ENCODE peak calls at places on chromosome X, in five cellular contexts. J, H, N, O and P are unnamed samples.

GRCh38 chrX:124325732-124326131 is 6.7 kb upstream of the TEX13D start:
- DNase-seq in H (no peak), J (no peak), O (no peak), N (no peak), P (no peak)

GRCh38 chrX:149630681-149631292 is 805 bp downstream of the TMEM185A start:
- DNase-seq in O (no peak), N (no peak), J (no peak), H (peak), P (no peak)

GRCh38 chrX:16892504-16893362 is 22.6 kb upstream of the RBBP7 start:
- DNase-seq in H (peak), O (no peak), J (peak), N (peak), P (peak)

GRCh38 chrX:37320541-37321203 is 28.5 kb upstream of the PRRG1 start:
- DNase-seq in H (peak), O (no peak), N (no peak), J (no peak), P (no peak)

GRCh38 chrX:134013092-134013497 is 27.7 kb upstream of the GPC3 start:
- DNase-seq in J (no peak), N (no peak), H (peak), O (no peak), P (no peak)

GRCh38 chrX:149473966-149474365 is 31.1 kb downstream of the IDS start:
- DNase-seq in O (no peak), N (no peak), J (no peak), H (no peak), P (no peak)

GRCh38 chrX:130170752-130171445 is 863 bp upstream of the RAB33A start:
- DNase-seq in J (no peak), N (peak), O (no peak), H (peak), P (peak)

GRCh38 chrX:116749943-116750342 is 287.2 kb upstream of the CT83 start:
- DNase-seq in N (no peak), J (no peak), H (no peak), O (no peak), P (peak)

GRCh38 chrX:36431819-36432218 is 512.3 kb downstream of the CFAP47 start:
- DNase-seq in J (no peak), N (no peak), O (no peak), H (no peak), P (no peak)

GRCh38 chrX:79259073-79259689 is 108.0 kb downstream of the ITM2A start:
- DNase-seq in O (no peak), J (no peak), H (peak), N (no peak), P (no peak)

GRCh38 chrX:47619486-47620302 is at the start of gene SYN1:
- DNase-seq in J (peak), O (peak), N (peak), H (peak), P (peak)

GRCh38 chrX:15269618-15270521 is at the start of gene ASB9:
- DNase-seq in H (no peak), J (no peak), N (peak), O (peak), P (no peak)

GRCh38 chrX:135697614-135698013 is 15.8 kb upstream of the CT45A1 start:
- DNase-seq in N (no peak), H (no peak), J (no peak), O (no peak), P (no peak)

GRCh38 chrX:119272882-119273806 is 37.1 kb downstream of the PGRMC1 start:
- DNase-seq in N (peak), H (no peak), J (no peak), O (peak), P (no peak)

GRCh38 chrX:112851806-112852205 is 11.2 kb upstream of the AMOT start:
- DNase-seq in H (no peak), J (no peak), O (no peak), N (no peak), P (no peak)

GRCh38 chrX:57227691-57228090 is 58.8 kb upstream of the FAAH2 start:
- DNase-seq in H (peak), J (no peak), O (no peak), N (no peak), P (no peak)

GRCh38 chrX:21873063-21873785 is 17.4 kb downstream of the YY2 start:
- DNase-seq in J (no peak), H (no peak), N (no peak), O (no peak), P (no peak)

GRCh38 chrX:84501798-84502628 is at the start of gene HDX:
- DNase-seq in H (no peak), J (peak), O (peak), N (peak), P (peak)

GRCh38 chrX:22742174-22742573 is 257.6 kb upstream of the DDX53 start:
- DNase-seq in J (no peak), H (no peak), N (no peak), O (no peak), P (no peak)

GRCh38 chrX:9465380-9466114 is 689 bp downstream of the TBL1X start:
- DNase-seq in J (no peak), O (peak), N (peak), H (peak), P (no peak)

GRCh38 chrX:85024562-85024961 is 20.9 kb downstream of the APOOL start:
- DNase-seq in O (no peak), N (no peak), J (no peak), H (no peak), P (no peak)

GRCh38 chrX:323721-324628 is 5.4 kb upstream of the GTPBP6 start:
- DNase-seq in J (no peak), O (peak), N (peak), H (peak), P (no peak)

GRCh38 chrX:105973387-105973739 is 65.2 kb downstream of the SERPINA7 start:
- DNase-seq in N (no peak), H (no peak), O (no peak), J (no peak), P (no peak)

GRCh38 chrX:13287816-13288215 is 32.0 kb downstream of the ATXN3L start:
- DNase-seq in N (no peak), H (peak), O (no peak), J (no peak), P (no peak)

GRCh38 chrX:97563531-97564133 is 679.9 kb downstream of the RPA4 start:
- DNase-seq in J (no peak), N (peak), H (peak), O (no peak), P (peak)

GRCh38 chrX:10052906-10053625 is 85.9 kb downstream of the CLDN34 start:
- DNase-seq in N (no peak), O (no peak), J (no peak), H (peak), P (peak)

GRCh38 chrX:17635231-17635630 is 102.1 kb upstream of the SCML1 start:
- DNase-seq in O (peak), J (no peak), N (no peak), H (no peak), P (no peak)

GRCh38 chrX:69268637-69269036 is 103.4 kb upstream of the PJA1 start:
- DNase-seq in H (peak), N (no peak), J (no peak), O (no peak), P (no peak)

GRCh38 chrX:117707948-117708743 is 408.5 kb downstream of the KLHL13 start:
- DNase-seq in J (no peak), O (no peak), N (no peak), H (no peak), P (no peak)

GRCh38 chrX:116417968-116418367 is 18.4 kb upstream of the SLC6A14 start:
- DNase-seq in O (no peak), J (no peak), H (no peak), N (no peak), P (no peak)

GRCh38 chrX:54922547-54922946 is 1.9 kb downstream of the TRO start:
- DNase-seq in J (no peak), H (no peak), O (no peak), N (no peak), P (no peak)

GRCh38 chrX:64205735-64206491 is 405 bp upstream of the AMER1 start:
- DNase-seq in O (peak), J (peak), H (peak), N (peak), P (peak)

GRCh38 chrX:64202808-64203320 is 2.6 kb downstream of the AMER1 start:
- DNase-seq in O (no peak), N (no peak), H (no peak), J (no peak), P (no peak)

GRCh38 chrX:64205441-64205734 is at the start of gene AMER1:
- DNase-seq in J (no peak), N (no peak), O (no peak), H (no peak), P (no peak)

GRCh38 chrX:64204701-64205440 is 637 bp downstream of the AMER1 start:
- DNase-seq in O (peak), N (peak), H (peak), J (peak), P (peak)

DNA sequence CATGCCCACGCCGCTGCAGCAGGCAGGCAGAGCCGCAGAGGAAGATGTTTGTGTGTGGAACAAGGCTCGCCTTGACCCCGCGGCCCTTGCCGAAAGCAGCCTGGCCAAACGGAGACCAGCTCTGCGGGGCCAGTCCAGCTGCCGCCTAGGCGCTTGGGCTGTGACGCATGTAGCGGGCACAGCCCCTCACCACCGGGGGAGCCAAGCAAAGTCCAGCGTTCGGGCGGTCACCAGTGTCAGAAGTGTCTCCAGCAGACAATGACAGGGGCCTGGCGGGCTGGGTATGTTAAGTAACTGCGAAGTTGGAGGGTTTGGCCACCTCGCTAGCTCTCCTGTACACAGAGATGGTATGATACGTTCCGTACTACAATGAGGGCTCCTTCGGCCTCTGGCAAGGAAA is 1.3 kb downstream of the AMER1 start:
- DNase-seq in J (peak), O (peak), H (no peak), N (peak), P (no peak)
- H3K4me3 ChIP-seq in J (peak), O (peak), H (peak), N (peak), P (no peak)

GRCh38 chrX:71622347-71623104 is 4.2 kb upstream of the CXCR3 start:
- DNase-seq in J (peak), H (peak), N (peak), O (peak), P (peak)
- TF ChIP-seq POLR2A in J (no peak), H (no peak), N (no peak), O (peak), P (no peak)

GRCh38 chrX:24204331-24204730 is 54.8 kb downstream of the ZFX start:
- DNase-seq in J (no peak), H (no peak), N (no peak), O (no peak), P (no peak)

GRCh38 chrX:24208494-24209240 is 59.1 kb downstream of the ZFX start:
- DNase-seq in N (no peak), H (no peak), O (no peak), J (no peak), P (no peak)

GRCh38 chrX:24210190-24210589 is 60.7 kb downstream of the ZFX start:
- DNase-seq in H (no peak), O (no peak), J (no peak), N (no peak), P (no peak)

GRCh38 chrX:24204958-24205357 is 55.4 kb downstream of the ZFX start:
- DNase-seq in N (no peak), J (no peak), H (no peak), O (no peak), P (no peak)

GRCh38 chrX:24207826-24208225 is 58.3 kb downstream of the ZFX start:
- DNase-seq in H (no peak), O (no peak), N (no peak), J (no peak), P (no peak)
- H3K4me3 ChIP-seq in H (no peak), O (no peak), N (no peak), J (no peak), P (no peak)

GRCh38 chrX:154602766-154603437 is 16.2 kb downstream of the CTAG1B start:
- DNase-seq in H (no peak), N (no peak), J (no peak), O (no peak), P (peak)
- TF ChIP-seq POLR2A in H (no peak), N (no peak), J (no peak), O (no peak), P (no peak)

GRCh38 chrX:102651968-102652744 is 873 bp downstream of the GPRASP1 start:
- DNase-seq in H (no peak), O (no peak), N (no peak), J (no peak), P (no peak)
- H3K4me3 ChIP-seq in H (no peak), O (peak), N (peak), J (peak), P (peak)

DNA sequence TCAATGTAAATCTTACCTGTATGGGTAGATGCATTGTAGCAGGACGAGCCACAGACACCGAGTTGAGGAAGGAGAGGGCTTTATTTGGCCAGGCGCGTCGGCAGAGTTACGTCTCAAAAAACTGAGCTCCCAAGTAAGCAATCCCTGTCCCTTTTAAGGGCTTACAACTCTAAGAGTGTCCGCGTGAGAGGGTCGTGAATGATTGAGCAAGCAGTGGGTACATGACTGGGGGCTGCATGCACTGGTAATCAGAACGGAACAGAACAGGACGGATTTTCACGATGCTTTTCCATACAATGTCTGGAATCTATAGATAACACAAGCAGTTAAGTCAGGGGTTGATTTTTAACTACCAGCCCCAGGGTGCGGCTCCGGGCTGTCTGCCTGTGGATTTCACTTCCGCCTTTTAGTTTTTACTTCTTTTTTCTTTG is 524.9 kb upstream of the HTR2C start:
- DNase-seq in O (no peak), J (no peak), H (no peak), N (no peak), P (no peak)
- TF ChIP-seq POLR2A in O (no peak), J (no peak), H (no peak), N (no peak), P (no peak)